ENCODE peak calls at places on chromosomes 4 and X, in four cellular contexts. R, G, O and N are unnamed samples.

GRCh38 chrX:70470850-70471289 is 26.2 kb downstream of the DLG3 start:
- DNase-seq in R (no peak), G (no peak), O (peak; percentile 5), N (no peak)

GRCh38 chr4:176191974-176192373 is 3.4 kb downstream of the SPATA4 start:
- DNase-seq in R (no peak), G (no peak), O (no peak), N (no peak)

GRCh38 chr4:148740701-148741100 is 298.5 kb upstream of the NR3C2 start:
- DNase-seq in R (no peak), G (no peak), O (no peak), N (no peak)

GRCh38 chr4:89438102-89438831 is 130.7 kb upstream of the GPRIN3 start:
- DNase-seq in R (peak; percentile 30), G (peak; percentile 65), O (peak; percentile 30), N (peak; percentile 4)

GRCh38 chr4:95193391-95194224 is 355.2 kb downstream of the UNC5C start:
- DNase-seq in R (no peak), G (peak; percentile 63), O (no peak), N (no peak)

GRCh38 chr4:34469518-34469917 is 1774.8 kb downstream of the ARAP2 start:
- DNase-seq in R (no peak), G (no peak), O (no peak), N (no peak)

GRCh38 chr4:168183717-168184571 is 91.6 kb downstream of the ANXA10 start:
- DNase-seq in R (no peak), G (no peak), O (peak; percentile 32), N (no peak)

GRCh38 chrX:8971116-8971515 is 62.8 kb downstream of the FAM9B start:
- DNase-seq in R (no peak), G (no peak), O (no peak), N (peak; percentile 41)

GRCh38 chrX:9131066-9131465 is 97.1 kb upstream of the FAM9B start:
- DNase-seq in R (no peak), G (no peak), O (no peak), N (no peak)

GRCh38 chr4:106365613-106366012 is 3.0 kb downstream of the GIMD1 start:
- DNase-seq in R (no peak), G (no peak), O (no peak), N (peak; percentile 83)

GRCh38 chr4:40576651-40577480 is 52.8 kb downstream of the RBM47 start:
- DNase-seq in R (peak; percentile 82), G (peak; percentile 86), O (peak; percentile 59), N (peak; percentile 35)

GRCh38 chrX:123590842-123591491 is 141.9 kb downstream of the THOC2 start:
- DNase-seq in R (no peak), G (no peak), O (peak; percentile 34), N (no peak)

GRCh38 chr4:76374744-76375143 is 46.2 kb downstream of the CCDC158 start:
- DNase-seq in R (no peak), G (no peak), O (no peak), N (no peak)

GRCh38 chr4:8247047-8247930 is 22.3 kb upstream of the HTRA3 start:
- DNase-seq in R (peak; percentile 26), G (no peak), O (no peak), N (no peak)

GRCh38 chr4:78784255-78784654 is 8.1 kb downstream of the BMP2K start:
- DNase-seq in R (no peak), G (no peak), O (no peak), N (peak; percentile 28)

GRCh38 chr4:127370495-127371069 is 262.2 kb upstream of the INTU start:
- DNase-seq in R (peak; percentile 13), G (no peak), O (no peak), N (no peak)

GRCh38 chr4:4866124-4866832 is 6.8 kb downstream of the MSX1 start:
- DNase-seq in R (no peak), G (peak; percentile 64), O (peak; percentile 64), N (no peak)

GRCh38 chr4:42150653-42151567 is 1.5 kb downstream of the BEND4 start:
- DNase-seq in R (peak; percentile 9), G (peak; percentile 86), O (peak; percentile 71), N (no peak)

GRCh38 chr4:124396333-124396732 is 316.2 kb downstream of the ANKRD50 start:
- DNase-seq in R (no peak), G (no peak), O (no peak), N (no peak)

GRCh38 chr4:83546796-83547195 is 10.9 kb downstream of the GPAT3 start:
- DNase-seq in R (no peak), G (no peak), O (no peak), N (no peak)

GRCh38 chrX:115229337-115229991 is 4.4 kb downstream of the LRCH2 start:
- DNase-seq in R (no peak), G (no peak), O (no peak), N (no peak)

GRCh38 chr4:24932831-24933230 is 20.0 kb upstream of the CCDC149 start:
- DNase-seq in R (no peak), G (no peak), O (no peak), N (peak; percentile 41)

GRCh38 chrX:12080265-12080664 is 58.0 kb upstream of the FRMPD4 start:
- DNase-seq in R (no peak), G (no peak), O (peak; percentile 6), N (peak; percentile 31)

GRCh38 chr4:105474110-105474518 is 252 bp upstream of the PPA2 start:
- DNase-seq in R (peak; percentile 91), G (no peak), O (no peak), N (peak; percentile 81)

GRCh38 chr4:76572224-76572623 is 137.2 kb downstream of the SHROOM3 start:
- DNase-seq in R (no peak), G (no peak), O (no peak), N (no peak)

GRCh38 chr4:67723949-67724348 is 23.0 kb upstream of the UBA6 start:
- DNase-seq in R (no peak), G (no peak), O (no peak), N (no peak)

GRCh38 chr4:101419324-101420135 is 72.2 kb upstream of the PPP3CA start:
- DNase-seq in R (peak; percentile 16), G (no peak), O (peak; percentile 12), N (no peak)

GRCh38 chr4:123623611-123624010 is 227.0 kb downstream of the SPRY1 start:
- DNase-seq in R (no peak), G (no peak), O (no peak), N (no peak)

GRCh38 chrX:109886122-109886761 is 116.7 kb upstream of the TMEM164 start:
- DNase-seq in R (peak; percentile 26), G (no peak), O (peak; percentile 34), N (peak; percentile 38)

GRCh38 chr4:52752921-52753320 is 1.7 kb upstream of the ERVMER34-1 start:
- DNase-seq in R (no peak), G (no peak), O (no peak), N (peak; percentile 6)

GRCh38 chr4:53055274-53055673 is 193.2 kb downstream of the RASL11B start:
- DNase-seq in R (no peak), G (no peak), O (no peak), N (peak; percentile 65)

GRCh38 chrX:17613979-17614572 is 123.2 kb upstream of the SCML1 start:
- DNase-seq in R (no peak), G (no peak), O (no peak), N (no peak)

GRCh38 chr4:6663596-6664393 is 23.3 kb downstream of the MRFAP1 start:
- DNase-seq in R (no peak), G (peak; percentile 77), O (no peak), N (no peak)

GRCh38 chr4:148893095-148893494 is 450.9 kb upstream of the NR3C2 start:
- DNase-seq in R (no peak), G (no peak), O (no peak), N (no peak)

GRCh38 chrX:39201305-39201990 is 400.2 kb downstream of the MID1IP1 start:
- DNase-seq in R (no peak), G (no peak), O (no peak), N (peak; percentile 12)

GRCh38 chr4:8817081-8817812 is 54.4 kb downstream of the HMX1 start:
- DNase-seq in R (no peak), G (peak; percentile 40), O (no peak), N (no peak)

GRCh38 chrX:119763175-119763574 is 4.8 kb downstream of the SOWAHD start:
- DNase-seq in R (no peak), G (no peak), O (no peak), N (peak; percentile 48)

GRCh38 chr4:23364167-23364566 is 525.7 kb downstream of the PPARGC1A start:
- DNase-seq in R (no peak), G (no peak), O (no peak), N (no peak)

GRCh38 chr4:23369331-23369730 is 520.5 kb downstream of the PPARGC1A start:
- DNase-seq in R (no peak), G (no peak), O (no peak), N (no peak)

GRCh38 chr4:23365086-23365485 is 524.8 kb downstream of the PPARGC1A start:
- DNase-seq in R (no peak), G (no peak), O (no peak), N (no peak)

GRCh38 chr4:23366207-23366906 is 523.5 kb downstream of the PPARGC1A start:
- DNase-seq in R (no peak), G (no peak), O (no peak), N (no peak)

DNA sequence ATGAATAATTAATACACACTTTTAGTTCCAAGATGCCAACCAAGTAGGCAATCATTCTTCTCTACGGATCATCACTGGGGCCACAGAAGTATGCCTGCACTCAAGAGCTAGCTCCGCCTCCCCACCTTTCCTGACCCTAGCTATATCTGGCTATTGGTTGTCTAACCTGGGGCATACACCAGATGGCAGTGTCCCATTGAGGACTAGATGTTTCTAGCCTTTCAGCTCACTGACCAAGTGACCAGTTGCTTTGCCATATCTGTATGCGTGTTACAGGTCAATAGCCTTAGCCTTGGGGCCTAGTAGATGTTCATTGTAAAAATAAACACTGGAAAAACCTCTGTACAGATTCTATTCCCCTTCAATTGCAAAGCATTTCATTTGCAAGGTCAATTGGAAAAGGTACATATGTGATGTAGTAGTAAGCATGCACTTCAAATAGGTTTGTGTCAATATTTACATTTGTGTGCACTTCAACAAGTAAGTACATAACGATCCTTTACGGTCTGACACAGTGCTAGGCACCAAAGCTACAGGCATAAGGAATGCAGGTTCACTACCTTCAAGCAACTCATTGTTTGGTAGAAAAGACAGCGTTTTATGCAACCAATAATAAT is 521.7 kb downstream of the PPARGC1A start:
- DNase-seq in R (peak; percentile 44), G (no peak), O (no peak), N (no peak)
- TF ChIP-seq CTCF in R (peak; percentile 56), G (no peak), O (no peak), N (peak; percentile 42)

GRCh38 chr4:22574880-22575279 is 59.0 kb upstream of the ADGRA3 start:
- DNase-seq in R (no peak), G (no peak), O (no peak), N (no peak)

GRCh38 chr4:22573198-22573597 is 57.3 kb upstream of the ADGRA3 start:
- DNase-seq in R (peak; percentile 75), G (no peak), O (no peak), N (no peak)

GRCh38 chr4:22574424-22574823 is 58.6 kb upstream of the ADGRA3 start:
- DNase-seq in R (no peak), G (no peak), O (no peak), N (no peak)
- TF ChIP-seq CTCF in R (no peak), G (no peak), O (no peak), N (no peak)

DNA sequence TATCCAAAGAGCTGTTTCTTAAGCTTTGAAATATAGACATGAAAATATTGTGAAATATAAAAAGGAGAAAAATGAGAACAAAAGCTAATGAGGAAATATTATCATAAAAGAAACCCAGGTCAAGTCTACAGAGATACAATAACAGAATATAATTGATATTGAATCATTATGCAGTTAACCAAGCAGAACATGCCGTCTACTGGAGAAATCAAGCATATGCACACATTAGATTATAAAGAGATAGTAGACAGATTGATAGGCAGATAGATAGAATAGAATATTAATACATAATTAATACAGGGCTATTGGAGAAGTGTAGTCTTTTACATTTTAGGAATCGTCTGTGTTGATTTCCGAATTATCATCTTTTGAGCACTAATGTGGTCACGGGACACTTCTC is 208.5 kb downstream of the EPHA5 start:
- DNase-seq in R (no peak), G (no peak), O (no peak), N (no peak)
- TF ChIP-seq CTCF in R (no peak), G (no peak), O (no peak), N (no peak)

GRCh38 chr4:11805837-11806236 is 377.1 kb upstream of the HS3ST1 start:
- DNase-seq in R (no peak), G (no peak), O (peak; percentile 3), N (peak; percentile 3)
- TF ChIP-seq CTCF in R (peak; percentile 68), G (peak; percentile 26), O (no peak), N (peak; percentile 41)